ENCODE peak calls at places on chromosomes 11 and 22, in seven cellular contexts. J is stomach, Z is tibial nerve, B is ovary, P is A549, G is transverse colon, T is GM12878. K is an unnamed sample.

GRCh38 chr11:3146612-3147256 is 18.4 kb downstream of the OSBPL5 start:
- DNase-seq in J (no peak), Z (no peak), B (no peak), P (no peak), G (no peak), T (no peak), K (peak)

GRCh38 chr11:6544921-6545850 is 48.1 kb downstream of the DNHD1 start:
- DNase-seq in J (no peak), Z (no peak), B (no peak), P (no peak), G (no peak), T (no peak), K (peak)

GRCh38 chr11:123145220-123145619 is 49.8 kb downstream of the CLMP start:
- DNase-seq in J (no peak), Z (no peak), B (peak), P (peak), G (no peak), T (no peak), K (no peak)

GRCh38 chr11:1153105-1153950 is 4.4 kb upstream of the MUC5AC start:
- DNase-seq in J (no peak), Z (no peak), B (peak), P (peak), G (no peak), T (no peak), K (peak)

GRCh38 chr11:134069426-134069921 is 602 bp downstream of the JAM3 start:
- DNase-seq in J (no peak), Z (no peak), B (peak), P (no peak), G (no peak), T (no peak), K (peak)

GRCh38 chr22:37887610-37888378 is 18.3 kb upstream of the MICALL1 start:
- DNase-seq in J (no peak), Z (no peak), B (peak), P (no peak), G (no peak), T (no peak), K (no peak)

GRCh38 chr11:4606231-4607015 is 1.6 kb downstream of the TRIM68 start:
- DNase-seq in J (no peak), Z (no peak), B (no peak), P (no peak), G (peak), T (no peak), K (peak)

GRCh38 chr22:38172489-38173155 is 9.0 kb downstream of the PLA2G6 start:
- DNase-seq in J (peak), Z (no peak), B (no peak), P (no peak), G (peak), T (no peak), K (peak)

GRCh38 chr11:70326365-70326803 is 55.9 kb downstream of the PPFIA1 start:
- DNase-seq in J (peak), Z (no peak), B (no peak), P (no peak), G (peak), T (no peak), K (peak)

GRCh38 chr11:17915500-17916143 is 97.2 kb downstream of the SERGEF start:
- DNase-seq in J (no peak), Z (no peak), B (no peak), P (no peak), G (no peak), T (no peak), K (no peak)

GRCh38 chr11:75789521-75789920 is 20.9 kb downstream of the DGAT2 start:
- DNase-seq in J (no peak), Z (no peak), B (no peak), P (no peak), G (no peak), T (no peak), K (no peak)

GRCh38 chr22:36955691-36956090 is 42.3 kb downstream of the CSF2RB start:
- DNase-seq in J (no peak), Z (no peak), B (no peak), P (no peak), G (no peak), T (no peak), K (no peak)

GRCh38 chr11:109731451-109731850 is 309.5 kb downstream of the C11orf87 start:
- DNase-seq in J (no peak), Z (no peak), B (no peak), P (no peak), G (no peak), T (no peak), K (no peak)

GRCh38 chr22:48744283-48744641 is 1083.4 kb downstream of the BRD1 start:
- DNase-seq in J (peak), Z (no peak), B (peak), P (no peak), G (no peak), T (no peak), K (no peak)

DNA sequence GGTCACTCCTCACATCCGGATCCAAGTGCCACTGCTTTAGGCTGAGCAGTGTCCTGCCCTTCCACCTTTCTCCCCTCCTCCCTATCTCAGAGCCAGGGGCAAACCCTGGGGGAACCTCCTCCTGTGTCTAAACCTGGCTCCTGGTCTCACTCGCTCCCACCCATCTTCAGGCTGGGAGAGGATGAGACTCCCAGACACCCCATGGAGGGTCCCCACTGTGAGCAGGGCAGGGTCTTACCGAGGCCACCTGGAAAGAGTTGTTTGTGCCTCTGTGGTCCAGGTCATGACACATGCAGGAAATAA is 93.6 kb downstream of the PDE2A start:
- DNase-seq in J (no peak), Z (no peak), B (no peak), P (no peak), G (no peak), T (no peak), K (no peak)
- TF ChIP-seq EP300 in J (no peak), Z (no peak), B (no peak), P (no peak), G (no peak), T (no peak), K (no peak)

DNA sequence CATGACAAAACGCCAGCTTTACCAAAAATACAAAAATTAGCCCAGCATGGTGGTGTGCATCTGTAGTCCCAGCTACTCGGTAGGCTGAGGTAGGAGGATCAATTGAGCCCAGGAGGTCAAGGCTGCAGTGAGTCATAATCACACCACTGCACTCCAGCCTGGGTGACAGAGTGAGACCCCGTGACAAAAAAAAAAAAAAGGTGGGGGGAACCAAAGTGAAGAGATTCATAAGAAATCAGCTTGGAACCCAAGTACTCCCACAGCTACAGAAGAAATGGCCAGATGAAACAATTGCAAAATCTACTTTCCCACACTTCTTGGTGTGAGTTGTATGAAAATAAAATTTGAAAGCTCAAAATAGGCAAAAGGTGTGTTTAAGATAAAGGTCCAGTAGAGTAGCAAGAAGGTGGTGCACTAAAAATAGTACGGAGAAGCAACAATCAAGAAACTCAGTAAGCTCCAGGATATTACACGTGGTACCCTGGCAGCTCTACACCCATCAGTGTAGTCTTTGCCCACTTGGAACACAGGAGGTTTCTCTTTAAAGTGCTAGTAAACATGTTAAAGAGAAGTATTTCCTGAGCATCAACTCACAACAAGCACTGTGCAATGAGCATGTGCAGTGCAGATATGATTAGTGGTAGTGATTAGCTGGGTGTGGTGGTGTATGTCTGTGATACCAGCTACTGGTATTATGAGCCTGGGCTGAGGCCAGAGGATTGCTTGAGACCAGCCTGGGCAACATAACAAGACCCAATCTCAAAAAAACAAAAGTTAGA is 5.3 kb downstream of the HARBI1 start:
- DNase-seq in J (peak), Z (no peak), B (no peak), P (no peak), G (no peak), T (no peak), K (no peak)
- TF ChIP-seq EP300 in J (no peak), Z (no peak), B (no peak), P (no peak), G (no peak), T (no peak), K (no peak)

GRCh38 chr22:40183029-40183581 is 5.4 kb downstream of the TNRC6B start:
- DNase-seq in J (no peak), Z (no peak), B (no peak), P (no peak), G (peak), T (no peak), K (no peak)
- TF ChIP-seq EP300 in J (no peak), Z (peak), B (no peak), P (no peak), G (no peak), T (no peak), K (no peak)

GRCh38 chr22:30357650-30358215 is 926 bp downstream of the CCDC157 start:
- DNase-seq in J (no peak), Z (no peak), B (no peak), P (no peak), G (no peak), T (no peak), K (no peak)

GRCh38 chr22:30351226-30351625 is 5.5 kb downstream of the SF3A1 start:
- DNase-seq in J (no peak), Z (no peak), B (no peak), P (no peak), G (no peak), T (no peak), K (no peak)

GRCh38 chr22:30354644-30355043 is 2.0 kb downstream of the SF3A1 start:
- DNase-seq in J (no peak), Z (no peak), B (no peak), P (no peak), G (no peak), T (no peak), K (no peak)

GRCh38 chr22:30361916-30362631 is 5.3 kb downstream of the CCDC157 start:
- DNase-seq in J (no peak), Z (no peak), B (no peak), P (no peak), G (no peak), T (no peak), K (peak)

GRCh38 chr22:30356392-30357230 is at the start of the genes CCDC157 and SF3A1:
- DNase-seq in J (peak), Z (peak), B (peak), P (peak), G (peak), T (peak), K (peak)
- TF ChIP-seq EP300 in J (peak), Z (peak), B (no peak), P (no peak), G (no peak), T (peak), K (no peak)

DNA sequence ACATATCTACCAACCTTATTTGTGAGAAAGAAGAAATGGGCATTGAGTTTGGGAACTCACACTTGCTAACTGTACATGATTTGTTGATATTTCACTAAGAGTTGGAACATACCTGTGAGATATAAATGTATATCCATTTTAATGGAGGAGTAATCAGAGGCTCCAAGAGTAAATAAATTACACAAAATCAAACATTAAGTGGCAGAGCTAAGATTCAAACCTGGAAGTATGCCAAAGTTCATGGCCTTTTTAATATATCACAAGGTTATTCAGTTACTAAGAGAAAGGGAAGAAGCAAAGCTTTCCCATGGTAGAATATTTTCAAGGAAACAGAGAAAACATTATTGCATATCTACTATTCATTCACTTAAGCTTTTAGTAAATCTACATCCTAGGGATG is 1641.1 kb downstream of the FAM181B start:
- DNase-seq in J (no peak), Z (no peak), B (no peak), P (no peak), G (no peak), T (no peak), K (no peak)
- TF ChIP-seq EP300 in J (no peak), Z (no peak), B (no peak), P (no peak), G (no peak), T (no peak), K (no peak)